ENCODE peak calls at places on chromosomes 7 and 10, in five cellular contexts. M is AG04450, P is fibroblast of the aortic adventitia, S is left lung, X is heart right ventricle. L is an unnamed sample.

GRCh38 chr10:128078136-128078969 is 47.9 kb downstream of the MKI67 start:
- DNase-seq in M (peak; percentile 7), X (no peak), P (peak; percentile 53), S (no peak), L (no peak)

GRCh38 chr7:66930341-66930740 is 9.3 kb downstream of the TMEM248 start:
- DNase-seq in P (peak; percentile 21), S (no peak), X (no peak), M (no peak), L (no peak)

GRCh38 chr10:100825946-100826660 is 80.7 kb downstream of the PAX2 start:
- DNase-seq in M (no peak), S (peak; percentile 49), P (no peak), X (no peak), L (no peak)

GRCh38 chr10:105769248-105770184 is 1128.4 kb downstream of the SORCS3 start:
- DNase-seq in M (no peak), S (no peak), P (no peak), X (no peak), L (no peak)

GRCh38 chr10:124306922-124307371 is 111.8 kb downstream of the OAT start:
- DNase-seq in S (no peak), P (no peak), X (no peak), M (no peak), L (no peak)

GRCh38 chr10:63521389-63522128 is at the start of gene REEP3:
- DNase-seq in P (peak; percentile 68), M (peak; percentile 29), X (peak; percentile 72), S (peak; percentile 92), L (peak; percentile 69)

GRCh38 chr10:122863796-122864592 is 15.4 kb downstream of the FAM24B start:
- DNase-seq in S (no peak), M (no peak), P (peak; percentile 35), X (no peak), L (no peak)

GRCh38 chr10:48523212-48523819 is 81.6 kb downstream of the ARHGAP22 start:
- DNase-seq in P (peak; percentile 98), S (no peak), X (peak; percentile 48), M (peak; percentile 89), L (peak; percentile 66)

GRCh38 chr7:64634406-64635062 is 31.4 kb upstream of the ZNF107 start:
- DNase-seq in X (no peak), M (no peak), S (no peak), P (no peak), L (no peak)

GRCh38 chr10:5534880-5535856 is 10.4 kb downstream of the CALML3 start:
- DNase-seq in S (no peak), P (peak; percentile 88), M (peak; percentile 49), X (no peak), L (no peak)

GRCh38 chr10:69573056-69573806 is at the start of gene NEUROG3:
- DNase-seq in S (no peak), P (no peak), X (peak; percentile 36), M (no peak), L (peak; percentile 33)

DNA sequence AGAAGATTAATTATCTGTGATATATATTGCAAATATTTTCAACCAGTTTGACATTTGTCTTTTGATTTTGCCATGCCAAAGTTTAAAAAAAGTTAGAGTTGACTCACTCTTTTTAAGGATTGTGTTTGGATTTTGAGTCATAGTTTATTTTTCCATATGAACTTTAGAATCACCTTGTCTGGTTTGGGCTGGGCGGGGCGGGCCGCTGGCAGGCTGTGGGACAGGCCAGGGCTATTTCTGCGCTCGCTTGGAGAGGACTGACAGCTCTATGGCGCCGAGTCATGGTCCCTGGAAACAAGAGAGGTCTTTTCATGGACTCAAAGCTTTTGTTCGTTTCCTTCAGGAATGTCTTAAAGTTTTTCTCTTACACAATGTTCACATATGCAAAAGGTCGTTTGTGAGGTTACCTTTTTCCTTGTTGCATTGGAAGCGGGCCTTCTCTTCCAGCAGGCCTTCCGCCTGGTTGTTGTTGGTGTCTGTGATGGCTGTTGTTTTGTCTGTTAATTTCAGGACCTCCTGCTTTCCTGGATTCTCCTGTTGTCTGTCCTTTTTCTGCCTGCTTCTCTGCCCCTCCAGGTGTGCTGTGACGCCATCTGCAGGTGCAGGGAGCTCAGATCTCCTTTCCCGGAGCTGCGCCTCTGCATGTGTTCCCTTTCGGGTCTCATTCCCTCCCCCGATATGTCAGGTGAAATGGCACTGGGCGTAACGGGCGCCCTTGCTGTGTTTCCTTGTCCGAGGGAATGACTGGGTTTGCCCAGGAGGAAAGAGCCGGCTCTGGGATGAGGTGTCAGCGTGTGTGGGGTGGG is 53.8 kb downstream of the INPP5A start:
- DNase-seq in M (no peak), S (no peak), X (peak; percentile 65), P (peak; percentile 92), L (peak; percentile 62)
- TF ChIP-seq CTCF in M (no peak), S (no peak), X (no peak), P (no peak), L (no peak)

GRCh38 chr7:142445019-142445686 is 187.3 kb upstream of the PRSS58 start:
- DNase-seq in P (no peak), X (no peak), S (no peak), M (no peak), L (no peak)
- TF ChIP-seq CTCF in P (no peak), X (no peak), S (no peak), M (peak; percentile 21), L (no peak)

GRCh38 chr10:126617208-126617607 is 53.3 kb downstream of the C10orf90 start:
- DNase-seq in X (no peak), S (no peak), M (no peak), P (no peak), L (no peak)
- TF ChIP-seq CTCF in X (no peak), S (no peak), M (no peak), P (no peak), L (no peak)

GRCh38 chr7:98755138-98755898 is 114.5 kb downstream of the TMEM130 start:
- DNase-seq in P (no peak), S (peak; percentile 49), M (no peak), X (peak; percentile 28), L (no peak)
- TF ChIP-seq CTCF in P (no peak), S (no peak), M (no peak), X (peak; percentile 42), L (peak; percentile 42)

L was measured in heart left ventricle.